ENCODE peak calls at places on chromosome 1, in five cellular contexts. I, H, W, J and Y are unnamed samples.

GRCh38 chr1:186574951-186575747 is 105.1 kb downstream of the PTGS2 start:
- DNase-seq in J (peak; percentile 79), I (no peak), H (no peak), W (no peak), Y (no peak)

GRCh38 chr1:77164434-77164944 is 54.7 kb downstream of the PIGK start:
- DNase-seq in J (no peak), W (no peak), I (no peak), H (no peak), Y (no peak)

GRCh38 chr1:178031856-178032320 is 62.0 kb upstream of the RASAL2 start:
- DNase-seq in W (no peak), J (peak; percentile 84), I (peak; percentile 94), H (peak; percentile 90), Y (no peak)

GRCh38 chr1:216742625-216743024 is 19.4 kb upstream of the ESRRG start:
- DNase-seq in W (no peak), H (no peak), J (no peak), I (no peak), Y (no peak)

GRCh38 chr1:28123461-28123961 is 35.1 kb upstream of the EYA3 start:
- DNase-seq in J (no peak), W (no peak), H (no peak), I (no peak), Y (no peak)

GRCh38 chr1:15934211-15935055 is 41.5 kb downstream of the ZBTB17 start:
- DNase-seq in I (no peak), W (no peak), H (no peak), J (no peak), Y (peak; percentile 83)

GRCh38 chr1:239912471-239912870 is 179.2 kb upstream of the FMN2 start:
- DNase-seq in W (no peak), I (no peak), H (no peak), J (no peak), Y (no peak)

GRCh38 chr1:200912737-200913407 is 18.2 kb downstream of the INAVA start:
- DNase-seq in H (peak; percentile 76), I (no peak), J (no peak), W (peak; percentile 31), Y (peak; percentile 72)

GRCh38 chr1:82836246-82836645 is 1035.5 kb downstream of the ADGRL2 start:
- DNase-seq in I (no peak), H (no peak), J (no peak), W (no peak), Y (no peak)

DNA sequence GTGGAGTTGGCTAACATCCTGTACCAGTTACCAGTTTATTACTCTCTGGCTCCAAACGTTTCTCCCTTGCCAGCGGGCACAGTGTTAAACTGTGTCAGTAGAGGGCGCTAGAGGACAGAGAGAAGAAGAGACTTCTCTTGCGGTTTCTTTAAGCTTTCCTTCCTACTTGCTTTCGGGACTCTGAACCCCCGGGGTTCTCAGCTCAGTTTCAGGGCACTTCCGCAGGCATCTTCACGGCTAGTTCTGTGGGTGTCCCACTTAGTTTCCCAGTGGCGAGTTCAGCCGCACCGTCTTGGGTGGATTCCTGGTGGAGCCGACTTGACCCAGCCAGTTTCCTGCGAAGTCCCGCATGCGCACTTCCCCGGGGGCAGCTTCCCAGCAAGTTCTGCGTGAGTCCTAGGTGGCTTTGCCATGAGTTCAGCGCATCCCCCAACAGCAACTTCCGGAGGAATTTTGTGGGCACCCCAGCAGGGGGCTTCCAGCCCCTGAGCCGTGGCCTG is 37.9 kb upstream of the BTG2 start:
- DNase-seq in W (peak; percentile 90), I (peak; percentile 90), J (peak; percentile 95), H (peak; percentile 90), Y (peak; percentile 88)
- H3K27ac ChIP-seq in W (peak overlapping the region; percentile 84), I (peak overlapping the region; percentile 76), J (no peak overlapping the region), H (peak overlapping the region; percentile 87), Y (peak overlapping the region; percentile 92)

GRCh38 chr1:165897326-165898303 is 70.2 kb downstream of the UCK2 start:
- DNase-seq in H (no peak), J (no peak), W (no peak), I (no peak), Y (no peak)
- H3K36me3 ChIP-seq in H (no peaks in the 10 kb centered on the region), J (no peaks in the 10 kb centered on the region), W (peaks cover 64% of the 10 kb centered on the region), I (peaks cover 4% of the 10 kb centered on the region), Y (peaks cover 5% of the 10 kb centered on the region)

GRCh38 chr1:101314244-101314643 is 77.4 kb downstream of the S1PR1 start:
- DNase-seq in J (no peak), I (no peak), W (no peak), H (no peak), Y (peak; percentile 54)
- TF ChIP-seq POLR2AphosphoS5 in J (no peak), I (no peak), W (no peak), H (no peak), Y (no peak)

GRCh38 chr1:226004396-226004795 is 5.3 kb upstream of the SDE2 start:
- DNase-seq in I (no peak), J (no peak), H (no peak), W (no peak), Y (no peak)

GRCh38 chr1:226003502-226004170 is 4.5 kb upstream of the SDE2 start:
- DNase-seq in J (no peak), W (no peak), I (no peak), H (no peak), Y (no peak)

GRCh38 chr1:226002667-226003501 is 3.7 kb upstream of the SDE2 start:
- DNase-seq in W (peak; percentile 85), J (peak; percentile 81), I (peak; percentile 90), H (peak; percentile 51), Y (no peak)

GRCh38 chr1:226009650-226010044 is 10.5 kb upstream of the SDE2 start:
- DNase-seq in H (no peak), I (no peak), J (no peak), W (no peak), Y (no peak)

DNA sequence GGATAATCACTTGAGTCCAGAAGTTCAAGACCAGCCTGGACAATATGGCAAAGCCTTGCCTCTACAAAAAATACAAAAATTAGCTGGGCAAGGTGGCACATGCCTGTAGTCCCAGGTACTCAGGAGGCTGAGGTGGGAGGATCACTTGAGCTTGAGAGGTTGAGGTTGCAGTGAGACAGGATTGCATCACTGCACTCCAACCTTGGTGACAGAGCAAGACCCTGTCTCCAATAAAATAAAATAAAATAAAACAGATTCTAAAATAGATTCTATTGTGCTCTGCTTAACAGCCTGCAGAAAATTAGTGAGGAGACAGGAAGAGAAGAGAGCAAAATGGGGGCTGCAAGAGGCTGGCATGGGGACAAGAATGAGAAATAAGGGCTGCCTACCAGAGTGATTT is 7.5 kb upstream of the SDE2 start:
- DNase-seq in J (no peak), I (no peak), W (no peak), H (no peak), Y (no peak)
- H3K27ac ChIP-seq in J (no peak overlapping the region), I (no peak overlapping the region), W (no peak overlapping the region), H (no peak overlapping the region), Y (no peak overlapping the region)

DNA sequence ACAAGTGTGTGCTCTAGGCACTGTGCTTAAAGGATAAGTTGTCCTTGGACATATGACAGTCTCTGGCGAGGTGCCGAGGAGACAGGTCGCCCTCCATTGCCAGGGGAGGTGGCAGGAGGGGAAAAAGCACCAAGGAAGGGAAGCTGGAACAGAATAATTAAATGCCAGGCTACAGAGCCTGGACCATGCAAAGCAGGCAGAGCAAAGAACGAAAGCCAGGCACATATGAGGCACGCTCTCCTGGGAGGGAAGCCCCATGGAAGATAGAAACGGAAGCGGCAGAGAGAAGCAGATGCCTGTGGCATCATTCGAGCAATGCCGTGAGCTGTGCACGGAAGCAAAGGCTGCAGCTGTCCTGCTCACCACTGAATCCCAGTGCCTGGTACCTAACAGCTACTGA is 91.2 kb downstream of the JAK1 start:
- DNase-seq in I (no peak), H (no peak), J (no peak), W (no peak), Y (no peak)
- H3K36me3 ChIP-seq in I (peaks cover 78% of the 10 kb centered on the region), H (peaks cover 18% of the 10 kb centered on the region), J (peaks cover 25% of the 10 kb centered on the region), W (peaks cover 100% of the 10 kb centered on the region), Y (peaks cover 57% of the 10 kb centered on the region)